ENCODE peak calls at places on chromosomes 4 and X, in six cellular contexts. W, D, X, Q, A and U are unnamed samples.

GRCh38 chr4:932713-933070 is 432 bp downstream of the TMEM175 start:
- DNase-seq in A (no peak), D (peak), W (no peak), Q (no peak), X (no peak), U (no peak)

GRCh38 chr4:46124773-46125172 is 919 bp upstream of the GABRG1 start:
- DNase-seq in X (no peak), W (no peak), Q (peak), A (no peak), D (no peak), U (no peak)

GRCh38 chr4:89509708-89510269 is 202.2 kb upstream of the GPRIN3 start:
- DNase-seq in W (no peak), D (peak), X (peak), A (peak), Q (no peak), U (peak)

GRCh38 chrX:44344194-44344593 is 722 bp upstream of the EFHC2 start:
- DNase-seq in A (no peak), W (no peak), X (no peak), Q (no peak), D (no peak), U (no peak)

GRCh38 chrX:136608295-136608933 is 39.5 kb upstream of the CD40LG start:
- DNase-seq in D (peak), A (no peak), Q (no peak), X (peak), W (no peak), U (no peak)

GRCh38 chr4:85603437-85604336 is 128.7 kb downstream of the ARHGAP24 start:
- DNase-seq in W (no peak), A (no peak), X (peak), D (no peak), Q (no peak), U (no peak)

GRCh38 chrX:44945736-44946135 is 72.7 kb downstream of the KDM6A start:
- DNase-seq in Q (no peak), D (no peak), W (no peak), X (no peak), A (no peak), U (no peak)

GRCh38 chr4:85938062-85938461 is 421.8 kb downstream of the MAPK10 start:
- DNase-seq in A (no peak), W (no peak), X (no peak), Q (no peak), D (no peak), U (no peak)

GRCh38 chrX:7252013-7252610 is 104.2 kb upstream of the PUDP start:
- DNase-seq in W (no peak), D (no peak), A (no peak), Q (no peak), X (no peak), U (no peak)

GRCh38 chr4:110621328-110621812 is 1.5 kb downstream of the PITX2 start:
- DNase-seq in W (no peak), D (no peak), A (no peak), Q (no peak), X (no peak), U (no peak)

GRCh38 chrX:15334561-15334960 is 762 bp downstream of the PIGA start:
- DNase-seq in X (peak), A (no peak), D (peak), W (no peak), Q (no peak), U (no peak)

GRCh38 chr4:77126844-77127614 is 30.0 kb upstream of the CCNG2 start:
- DNase-seq in D (no peak), Q (no peak), W (no peak), X (no peak), A (peak), U (no peak)

GRCh38 chr4:127224556-127224955 is 408.2 kb upstream of the INTU start:
- DNase-seq in A (no peak), W (no peak), D (no peak), X (no peak), Q (no peak), U (no peak)

GRCh38 chr4:80125252-80126177 is 52.5 kb upstream of the ANTXR2 start:
- DNase-seq in Q (no peak), A (peak), X (peak), W (no peak), D (no peak), U (no peak)

GRCh38 chr4:4490816-4491215 is 51.0 kb downstream of the STX18 start:
- DNase-seq in D (no peak), A (no peak), Q (no peak), W (no peak), X (no peak), U (no peak)

GRCh38 chrX:150569155-150569477 is 695 bp downstream of the MTM1 start:
- DNase-seq in Q (no peak), D (no peak), A (no peak), X (peak), W (no peak), U (no peak)

GRCh38 chr4:98261291-98262271 is at the start of gene RAP1GDS1:
- DNase-seq in D (peak), Q (no peak), X (peak), A (no peak), W (peak), U (no peak)

GRCh38 chrX:11770320-11770719 is 12.3 kb downstream of the MSL3 start:
- DNase-seq in D (peak), W (no peak), Q (peak), X (peak), A (no peak), U (peak)

GRCh38 chr4:104859601-104860000 is 287.1 kb upstream of the TET2 start:
- DNase-seq in W (no peak), D (no peak), A (no peak), Q (no peak), X (no peak), U (no peak)

GRCh38 chrX:101210630-101211029 is 9.0 kb upstream of the DRP2 start:
- DNase-seq in A (no peak), X (no peak), Q (no peak), D (no peak), W (no peak), U (no peak)

GRCh38 chr4:2424581-2424980 is 5.8 kb downstream of the CFAP99 start:
- DNase-seq in A (no peak), D (peak), W (no peak), X (no peak), Q (no peak), U (no peak)

GRCh38 chr4:142435599-142436235 is 410.4 kb downstream of the INPP4B start:
- DNase-seq in Q (no peak), A (no peak), W (no peak), X (no peak), D (no peak), U (no peak)

GRCh38 chr4:189771696-189772361 is 168.8 kb upstream of the FRG1 start:
- DNase-seq in Q (no peak), W (no peak), A (no peak), D (peak), X (no peak), U (no peak)

GRCh38 chrX:71809886-71810285 is 46.7 kb downstream of the CXorf49B start:
- DNase-seq in A (no peak), X (no peak), Q (no peak), W (no peak), D (peak), U (no peak)

GRCh38 chrX:69021095-69021494 is 144.2 kb downstream of the PJA1 start:
- DNase-seq in A (no peak), Q (no peak), X (no peak), W (no peak), D (no peak), U (no peak)

GRCh38 chrX:130625381-130625780 is 223.6 kb downstream of the RBMX2 start:
- DNase-seq in D (no peak), W (no peak), A (no peak), X (no peak), Q (no peak), U (no peak)

GRCh38 chr4:108738307-108738706 is 24.5 kb downstream of the ETNPPL start:
- DNase-seq in Q (no peak), W (no peak), X (peak), A (no peak), D (peak), U (no peak)

GRCh38 chrX:142661696-142662095 is 364.0 kb upstream of the SPANXN4 start:
- DNase-seq in X (no peak), D (no peak), Q (no peak), A (no peak), W (no peak), U (no peak)

GRCh38 chr4:101977096-101977495 is 186.6 kb downstream of the BANK1 start:
- DNase-seq in W (peak), Q (no peak), X (peak), D (peak), A (no peak), U (no peak)

GRCh38 chr4:71377561-71377960 is 38.7 kb downstream of the SLC4A4 start:
- DNase-seq in Q (no peak), X (peak), A (no peak), W (no peak), D (peak), U (no peak)

GRCh38 chr4:71520850-71521249 is 182.0 kb downstream of the SLC4A4 start:
- DNase-seq in W (no peak), X (no peak), Q (no peak), D (no peak), A (no peak), U (no peak)

GRCh38 chrX:15151267-15152196 is 118.4 kb downstream of the ASB9 start:
- DNase-seq in X (peak), D (peak), W (no peak), A (no peak), Q (no peak), U (peak)

GRCh38 chr4:16070203-16070602 is 13.6 kb downstream of the PROM1 start:
- DNase-seq in A (no peak), W (no peak), X (no peak), D (no peak), Q (no peak), U (no peak)

GRCh38 chr4:109648266-109648996 is 54.8 kb downstream of the CASP6 start:
- DNase-seq in X (no peak), D (no peak), A (peak), Q (no peak), W (no peak), U (peak)

GRCh38 chr4:86653237-86653865 is 59.2 kb downstream of the PTPN13 start:
- DNase-seq in Q (no peak), X (no peak), W (no peak), A (no peak), D (peak), U (no peak)

GRCh38 chrX:110103344-110103743 is 100.4 kb downstream of the TMEM164 start:
- DNase-seq in Q (no peak), D (no peak), X (no peak), W (no peak), A (no peak), U (no peak)

GRCh38 chrX:31228415-31228832 is 156.6 kb upstream of the FTHL17 start:
- DNase-seq in A (no peak), D (no peak), X (peak), W (no peak), Q (no peak), U (no peak)

GRCh38 chrX:154360155-154360713 is 14.2 kb downstream of the FLNA start:
- DNase-seq in A (no peak), X (no peak), Q (no peak), W (no peak), D (no peak), U (no peak)